ENCODE peak calls at places on chromosomes 7 and 10, in four cellular contexts. One of them, this sample, is unnamed.
A peak's percentile ranks its signal among the peaks of the same experiment; 100 is the strongest.

GRCh38 chr7:123712619-123713018 is 36.2 kb downstream of the WASL start:
- DNase-seq in uterus: no peak
- DNase-seq in fibroblast of lung: peak; percentile 39
- DNase-seq in BJ: peak; percentile 28
- DNase-seq in this sample: no peak

GRCh38 chr10:80356563-80356999 is at the start of the genes DYDC1 and DYDC2:
- DNase-seq in uterus: peak; percentile 24
- DNase-seq in fibroblast of lung: peak; percentile 10
- DNase-seq in BJ: no peak
- DNase-seq in this sample: peak; percentile 35

GRCh38 chr7:44320794-44321371 is 4.5 kb downstream of the CAMK2B start:
- DNase-seq in uterus: no peak
- DNase-seq in fibroblast of lung: no peak
- DNase-seq in BJ: no peak
- DNase-seq in this sample: no peak

GRCh38 chr7:4931932-4932331 is 27.1 kb downstream of the MMD2 start:
- DNase-seq in uterus: no peak
- DNase-seq in fibroblast of lung: no peak
- DNase-seq in BJ: no peak
- DNase-seq in this sample: no peak

GRCh38 chr10:23293145-23293724 is 51.4 kb downstream of the C10orf67 start:
- DNase-seq in uterus: no peak
- DNase-seq in fibroblast of lung: peak; percentile 31
- DNase-seq in BJ: no peak
- DNase-seq in this sample: peak; percentile 53

GRCh38 chr7:132393789-132394261 is 182.4 kb downstream of the PLXNA4 start:
- DNase-seq in uterus: peak; percentile 65
- DNase-seq in fibroblast of lung: peak; percentile 79
- DNase-seq in BJ: no peak
- DNase-seq in this sample: no peak

GRCh38 chr10:6401562-6402348 is 178.3 kb downstream of the PRKCQ start:
- DNase-seq in uterus: peak; percentile 70
- DNase-seq in fibroblast of lung: peak; percentile 92
- DNase-seq in BJ: peak; percentile 44
- DNase-seq in this sample: peak; percentile 80

GRCh38 chr10:70561051-70561450 is 41.5 kb downstream of the PRF1 start:
- DNase-seq in uterus: no peak
- DNase-seq in fibroblast of lung: peak; percentile 47
- DNase-seq in BJ: no peak
- DNase-seq in this sample: no peak

GRCh38 chr7:87218941-87219544 is 489 bp downstream of the TMEM243 start:
- DNase-seq in uterus: peak; percentile 57
- DNase-seq in fibroblast of lung: peak; percentile 54
- DNase-seq in BJ: no peak
- DNase-seq in this sample: peak; percentile 44

GRCh38 chr10:119135517-119135890 is 30.0 kb downstream of the SFXN4 start:
- DNase-seq in uterus: no peak
- DNase-seq in fibroblast of lung: peak; percentile 96
- DNase-seq in BJ: no peak
- DNase-seq in this sample: no peak

GRCh38 chr10:36182059-36182654 is 540.1 kb upstream of the FZD8 start:
- DNase-seq in uterus: no peak
- DNase-seq in fibroblast of lung: peak; percentile 17
- DNase-seq in BJ: no peak
- DNase-seq in this sample: no peak

GRCh38 chr10:104256335-104257080 is 1.8 kb downstream of the GSTO1 start:
- DNase-seq in uterus: no peak
- DNase-seq in fibroblast of lung: peak; percentile 22
- DNase-seq in BJ: no peak
- DNase-seq in this sample: peak; percentile 27

GRCh38 chr7:128155100-128155763 is 85.8 kb upstream of the LEP start:
- DNase-seq in uterus: no peak
- DNase-seq in fibroblast of lung: no peak
- DNase-seq in BJ: no peak
- DNase-seq in this sample: peak; percentile 25

GRCh38 chr7:130008941-130009847 is 42.0 kb downstream of the ZC3HC1 start:
- DNase-seq in uterus: no peak
- DNase-seq in fibroblast of lung: no peak
- DNase-seq in BJ: no peak
- DNase-seq in this sample: peak; percentile 93

GRCh38 chr10:78572565-78572964 is 496.2 kb upstream of the ZMIZ1 start:
- DNase-seq in uterus: peak; percentile 65
- DNase-seq in fibroblast of lung: peak; percentile 42
- DNase-seq in BJ: no peak
- DNase-seq in this sample: no peak

GRCh38 chr10:108783897-108784296 is 1139.4 kb downstream of the XPNPEP1 start:
- DNase-seq in uterus: no peak
- DNase-seq in fibroblast of lung: peak; percentile 36
- DNase-seq in BJ: no peak
- DNase-seq in this sample: peak; percentile 39

GRCh38 chr7:122790558-122790957 is 87.8 kb upstream of the RNF148 start:
- DNase-seq in uterus: no peak
- DNase-seq in fibroblast of lung: no peak
- DNase-seq in BJ: no peak
- DNase-seq in this sample: no peak

GRCh38 chr7:2688409-2689342 is 674 bp downstream of the AMZ1 start:
- DNase-seq in uterus: no peak
- DNase-seq in fibroblast of lung: no peak
- DNase-seq in BJ: no peak
- DNase-seq in this sample: no peak

GRCh38 chr10:4656576-4657194 is 169.3 kb upstream of the AKR1E2 start:
- DNase-seq in uterus: peak; percentile 53
- DNase-seq in fibroblast of lung: peak; percentile 83
- DNase-seq in BJ: no peak
- DNase-seq in this sample: no peak

GRCh38 chr10:76302936-76303656 is 871.7 kb downstream of the LRMDA start:
- DNase-seq in uterus: peak; percentile 57
- DNase-seq in fibroblast of lung: peak; percentile 16
- DNase-seq in BJ: no peak
- DNase-seq in this sample: peak; percentile 53

GRCh38 chr7:127396184-127396583 is 3.7 kb upstream of the ZNF800 start:
- DNase-seq in uterus: no peak
- DNase-seq in fibroblast of lung: peak; percentile 14
- DNase-seq in BJ: no peak
- DNase-seq in this sample: no peak

GRCh38 chr10:73625004-73625883 is 16.0 kb downstream of the MYOZ1 start:
- DNase-seq in uterus: no peak
- DNase-seq in fibroblast of lung: peak; percentile 25
- DNase-seq in BJ: no peak
- DNase-seq in this sample: peak; percentile 68

DNA sequence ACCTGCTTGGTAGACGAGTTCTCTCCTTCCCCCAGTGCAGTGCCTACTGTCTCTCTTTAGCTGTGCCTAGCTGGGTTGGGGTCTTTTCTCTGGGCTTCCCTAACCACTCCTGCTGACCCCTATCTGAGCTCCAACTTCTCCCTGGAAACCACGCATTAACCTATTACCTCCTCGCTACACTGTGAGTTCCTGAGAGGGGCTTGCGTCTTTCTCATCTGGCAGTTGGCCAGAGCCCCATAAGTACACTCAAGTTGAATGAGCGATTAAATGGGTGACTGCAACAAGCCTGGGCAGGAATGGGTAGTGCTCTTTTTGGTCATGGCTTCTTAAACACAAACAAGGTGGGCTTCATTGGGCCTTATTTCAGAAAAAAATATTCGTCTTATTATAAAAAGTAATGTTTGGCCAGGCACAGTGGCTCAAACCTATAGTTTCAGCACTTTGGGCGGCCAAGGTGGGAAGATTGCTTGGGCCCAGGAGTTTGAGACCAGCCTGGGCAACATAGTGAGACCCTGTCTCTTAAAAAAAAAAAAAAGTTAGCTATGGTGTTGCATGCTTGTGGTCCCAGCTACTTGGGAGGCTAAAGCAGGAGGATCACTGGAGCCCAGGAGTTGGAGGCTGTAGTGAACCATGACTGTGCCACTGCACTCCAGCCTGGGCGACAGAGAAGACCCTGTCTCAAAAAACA is 41.4 kb downstream of the SYPL1 start:
- DNase-seq in uterus: no peak
- DNase-seq in fibroblast of lung: no peak
- DNase-seq in BJ: no peak
- DNase-seq in this sample: peak; percentile 65
- TF ChIP-seq CTCF in uterus: no peak
- TF ChIP-seq CTCF in fibroblast of lung: no peak
- TF ChIP-seq CTCF in BJ: no peak
- TF ChIP-seq CTCF in this sample: no peak

GRCh38 chr10:128061306-128062300 is 64.6 kb downstream of the MKI67 start:
- DNase-seq in uterus: no peak
- DNase-seq in fibroblast of lung: no peak
- DNase-seq in BJ: no peak
- DNase-seq in this sample: no peak
- H3K36me3 ChIP-seq in uterus: no peaks in the 10 kb centered on the region
- H3K36me3 ChIP-seq in fibroblast of lung: no peaks in the 10 kb centered on the region
- H3K36me3 ChIP-seq in BJ: no peaks in the 10 kb centered on the region
- H3K36me3 ChIP-seq in this sample: peaks cover 22% of the 10 kb centered on the region

DNA sequence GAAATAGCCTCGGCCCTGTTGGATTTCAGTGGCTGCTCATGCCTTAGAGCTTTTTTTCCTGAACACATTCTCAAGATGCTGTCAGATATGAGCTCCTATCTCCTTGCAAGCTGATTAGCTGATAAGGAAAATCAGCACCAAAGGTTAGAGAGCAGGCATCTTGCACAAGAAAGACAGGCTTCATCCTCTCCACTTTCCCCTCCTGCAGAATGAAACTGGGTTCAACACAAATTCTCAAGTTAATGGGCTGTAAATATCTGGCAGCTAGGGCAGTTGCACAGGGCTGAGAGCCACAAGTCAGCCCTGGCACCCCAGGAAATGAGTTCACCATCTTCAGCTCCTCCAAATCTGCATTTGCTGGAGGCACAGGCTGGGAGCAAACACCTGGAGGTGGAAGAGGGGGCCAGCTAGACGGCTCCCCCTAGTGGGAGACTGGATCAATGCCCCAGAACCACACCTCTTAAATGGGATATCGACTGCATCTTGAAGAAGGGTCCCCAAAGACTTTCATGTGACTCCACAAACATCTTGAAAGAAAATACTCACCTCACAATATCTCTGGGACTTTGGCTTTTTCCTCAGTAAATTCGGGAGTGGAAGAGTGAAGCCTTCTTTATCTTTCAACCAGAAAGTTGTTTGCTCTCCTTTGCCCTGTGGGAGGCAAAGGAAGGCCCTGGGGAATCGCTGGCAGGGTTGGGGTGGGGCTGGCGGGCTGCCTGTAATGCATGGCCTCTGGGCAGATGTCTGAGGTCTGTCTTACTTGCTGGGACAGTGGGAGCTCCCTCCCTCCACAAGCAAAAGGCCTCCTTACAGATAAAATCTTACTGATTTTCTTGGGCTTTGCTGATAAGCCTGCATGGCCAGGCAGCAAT is 24.7 kb downstream of the TECTB start:
- DNase-seq in uterus: no peak
- DNase-seq in fibroblast of lung: peak; percentile 26
- DNase-seq in BJ: no peak
- DNase-seq in this sample: peak; percentile 48
- TF ChIP-seq CTCF in uterus: no peak
- TF ChIP-seq CTCF in fibroblast of lung: peak; percentile 88
- TF ChIP-seq CTCF in BJ: peak; percentile 92
- TF ChIP-seq CTCF in this sample: peak; percentile 87

GRCh38 chr10:99754670-99755069 is 22.6 kb downstream of the CUTC start:
- DNase-seq in uterus: no peak
- DNase-seq in fibroblast of lung: no peak
- DNase-seq in BJ: no peak
- DNase-seq in this sample: peak; percentile 61
- H3K36me3 ChIP-seq in uterus: no peaks in the 10 kb centered on the region
- H3K36me3 ChIP-seq in fibroblast of lung: peaks cover 3% of the 10 kb centered on the region
- H3K36me3 ChIP-seq in BJ: no peaks in the 10 kb centered on the region
- H3K36me3 ChIP-seq in this sample: peaks cover 8% of the 10 kb centered on the region

DNA sequence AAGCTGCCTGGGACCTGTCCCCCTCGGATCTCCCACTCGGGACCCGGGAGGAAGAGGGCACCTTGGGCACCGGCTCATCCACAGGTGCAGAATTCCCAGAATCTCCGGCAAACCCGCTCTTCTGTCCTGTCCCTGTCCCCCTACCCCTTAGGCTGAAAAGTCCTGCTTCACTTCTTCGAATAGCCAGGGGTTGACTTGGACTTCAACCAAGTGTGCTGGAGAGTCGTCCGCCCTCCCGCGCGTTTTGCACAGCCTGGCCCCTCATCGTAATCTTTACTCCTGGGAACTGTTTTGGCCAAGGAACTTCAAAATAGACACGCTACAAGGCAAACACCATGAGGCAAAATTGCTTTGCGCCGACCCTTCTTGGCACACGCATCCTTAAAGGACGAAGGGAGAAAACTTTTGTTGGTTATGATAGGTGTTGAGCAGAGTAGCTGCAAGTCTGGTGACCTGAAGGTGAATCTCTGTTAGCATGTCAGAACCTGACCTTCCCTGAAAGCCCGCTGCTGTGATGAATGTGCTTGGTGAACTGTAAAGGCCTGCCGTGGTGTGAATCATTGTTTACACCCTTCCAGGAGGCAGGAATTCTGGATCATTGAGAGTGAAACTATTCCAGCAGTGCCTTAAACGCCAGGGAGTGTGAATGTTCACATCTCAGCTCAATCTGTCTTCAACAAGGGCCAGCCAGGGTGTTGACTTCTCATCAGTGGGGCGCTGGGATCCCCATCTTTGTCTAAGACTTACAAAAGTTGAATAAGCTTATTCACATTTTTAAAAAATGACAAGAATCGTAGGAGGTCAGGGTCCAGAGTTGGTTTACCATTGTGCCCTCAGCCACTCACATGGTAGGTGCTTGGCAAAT is 589 bp upstream of the RAPGEF5 start:
- DNase-seq in uterus: no peak
- DNase-seq in fibroblast of lung: peak; percentile 5
- DNase-seq in BJ: no peak
- DNase-seq in this sample: peak; percentile 99
- TF ChIP-seq CTCF in uterus: no peak
- TF ChIP-seq CTCF in fibroblast of lung: no peak
- TF ChIP-seq CTCF in BJ: no peak
- TF ChIP-seq CTCF in this sample: no peak

DNA sequence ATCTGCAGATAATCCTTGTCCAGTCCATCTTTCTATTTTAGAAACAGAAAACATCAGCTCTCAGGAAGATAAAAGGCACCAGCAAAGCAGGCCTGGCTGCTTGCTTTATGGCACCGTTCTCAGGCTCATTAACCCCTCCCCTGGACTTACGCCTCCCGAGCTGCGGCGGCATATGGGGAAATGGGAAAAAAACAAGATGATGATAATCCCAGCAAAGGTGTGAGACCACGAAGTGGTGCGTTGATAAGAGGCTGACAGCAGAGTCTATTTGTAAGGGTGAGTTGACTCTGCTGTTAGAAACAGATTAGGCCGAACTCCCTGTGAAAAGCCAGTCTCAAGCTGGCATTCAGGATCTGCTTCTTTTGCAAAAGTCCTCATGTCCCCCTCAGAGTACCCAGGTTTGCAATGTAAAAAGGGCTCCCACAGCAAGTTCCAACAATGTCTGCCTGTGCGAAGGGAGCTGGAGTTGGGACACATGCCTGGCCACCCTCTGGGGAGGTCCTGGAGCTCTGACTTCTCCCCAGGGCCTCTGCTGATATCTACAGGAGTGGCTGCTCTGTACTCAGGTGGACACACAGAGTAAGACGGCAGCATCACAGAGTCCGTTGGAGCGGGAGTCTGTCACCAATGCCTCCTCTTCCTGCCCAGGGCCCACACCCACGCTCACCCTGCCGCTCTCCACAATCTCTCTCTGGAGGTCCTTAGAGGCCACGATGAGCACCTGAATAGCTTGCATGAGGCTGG is 54.3 kb downstream of the SPDYE5 start:
- DNase-seq in uterus: no peak
- DNase-seq in fibroblast of lung: no peak
- DNase-seq in BJ: no peak
- DNase-seq in this sample: no peak
- H3K36me3 ChIP-seq in uterus: no peaks in the 10 kb centered on the region
- H3K36me3 ChIP-seq in fibroblast of lung: peaks cover 6% of the 10 kb centered on the region
- H3K36me3 ChIP-seq in BJ: peaks cover 1% of the 10 kb centered on the region
- H3K36me3 ChIP-seq in this sample: no peaks in the 10 kb centered on the region

This sample was measured in bronchial epithelial cell.